ENCODE peak calls at places on chromosome X, in six cellular contexts. Y, U, W, D, A and R are unnamed samples.

GRCh38 chrX:154348646-154349358 is 25.6 kb downstream of the FLNA start:
- DNase-seq in Y (peak; percentile 21), U (no peak), D (peak; percentile 75), A (peak; percentile 32), W (no peak), R (no peak)

GRCh38 chrX:103664363-103664762 is 22.1 kb downstream of the MORF4L2 start:
- DNase-seq in U (no peak), W (no peak), A (no peak), Y (no peak), D (no peak), R (no peak)

GRCh38 chrX:103063191-103063845 is 653 bp downstream of the BEX1 start:
- DNase-seq in D (no peak), A (no peak), W (no peak), Y (peak; percentile 74), U (no peak), R (no peak)

GRCh38 chrX:133781174-133781573 is 204.2 kb downstream of the GPC3 start:
- DNase-seq in Y (no peak), A (no peak), W (no peak), D (no peak), U (no peak), R (no peak)

GRCh38 chrX:31508338-31508737 is 436.5 kb upstream of the FTHL17 start:
- DNase-seq in D (peak; percentile 64), A (no peak), U (no peak), W (peak; percentile 21), Y (peak; percentile 25), R (no peak)

GRCh38 chrX:103688949-103689348 is 2.5 kb upstream of the MORF4L2 start:
- DNase-seq in A (no peak), D (no peak), W (no peak), U (no peak), Y (peak; percentile 11), R (no peak)

GRCh38 chrX:3393168-3393567 is 46.7 kb upstream of the MXRA5 start:
- DNase-seq in A (no peak), D (no peak), U (no peak), Y (no peak), W (no peak), R (no peak)

GRCh38 chrX:116379854-116380253 is 56.6 kb upstream of the SLC6A14 start:
- DNase-seq in W (no peak), Y (no peak), U (no peak), D (no peak), A (no peak), R (no peak)

GRCh38 chrX:110087485-110088356 is 84.8 kb downstream of the TMEM164 start:
- DNase-seq in Y (peak; percentile 2), D (no peak), A (no peak), W (peak; percentile 81), U (no peak), R (peak; percentile 70)

GRCh38 chrX:25001808-25002657 is 13.7 kb downstream of the ARX start:
- DNase-seq in Y (no peak), A (no peak), D (no peak), W (no peak), U (no peak), R (no peak)
- H3K4me3 ChIP-seq in Y (no peak overlapping the region), A (no peak overlapping the region), D (no peak overlapping the region), W (no peak overlapping the region), U (no peak overlapping the region), R (no peak overlapping the region)

GRCh38 chrX:137568741-137569469 is 3.0 kb downstream of the ZIC3 start:
- DNase-seq in U (no peak), D (no peak), Y (peak; percentile 43), W (no peak), A (no peak), R (no peak)
- H3K4me3 ChIP-seq in U (no peak overlapping the region), D (no peak overlapping the region), Y (peak overlapping the region; percentile 87), W (no peak overlapping the region), A (no peak overlapping the region), R (no peak overlapping the region)

GRCh38 chrX:40148439-40149285 is 50.9 kb upstream of the BCOR start:
- DNase-seq in U (no peak), Y (peak; percentile 45), D (no peak), W (no peak), A (no peak), R (no peak)
- H3K4me3 ChIP-seq in U (no peak overlapping the region), Y (no peak overlapping the region), D (no peak overlapping the region), W (no peak overlapping the region), A (no peak overlapping the region), R (no peak overlapping the region)

DNA sequence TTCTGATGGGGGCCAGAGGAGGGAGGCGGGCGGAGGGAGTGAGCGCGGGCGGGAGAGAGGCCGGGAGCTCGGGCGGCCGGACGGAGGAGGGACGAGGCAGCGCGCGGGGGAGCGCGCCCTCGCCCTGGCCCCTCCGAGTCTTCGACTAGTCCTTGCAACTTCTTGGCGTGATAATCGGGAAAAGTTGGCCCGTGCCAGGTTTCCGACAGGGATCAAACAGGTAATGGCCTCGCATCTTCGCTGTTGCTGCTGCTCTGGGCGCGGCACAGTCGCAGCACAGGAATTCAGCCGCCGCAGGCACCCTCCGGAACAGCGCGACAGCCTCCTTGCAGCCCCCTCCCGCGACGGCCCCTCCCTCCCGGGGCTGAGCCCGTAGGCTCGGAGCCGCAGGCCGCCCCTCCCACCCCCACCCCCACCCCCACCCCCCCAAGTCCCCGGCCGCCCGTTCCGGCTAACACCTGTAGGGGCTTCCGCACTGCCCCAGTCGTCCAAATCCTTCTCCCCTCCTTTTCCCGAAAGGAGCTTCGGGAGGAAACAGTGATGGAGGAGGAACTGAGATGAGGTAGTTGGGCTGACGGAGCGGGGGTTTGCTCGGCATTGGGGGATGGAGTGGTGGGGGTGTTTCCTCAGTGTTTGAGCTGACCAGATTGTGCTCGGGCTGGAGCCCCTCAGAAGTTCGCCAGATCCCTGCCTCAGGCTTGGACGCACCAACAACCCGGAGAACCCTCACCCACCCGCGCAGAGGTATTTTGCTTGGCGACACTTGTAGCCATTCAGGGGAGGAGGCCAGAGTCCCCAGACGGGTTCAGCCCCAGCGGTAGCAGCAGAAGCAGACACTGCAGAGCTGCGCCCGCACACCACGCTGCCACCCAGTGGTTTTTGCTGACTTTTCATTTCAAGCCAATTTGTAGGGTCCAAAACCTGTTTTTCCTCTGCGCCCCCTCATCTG is at the start of gene FGF13:
- DNase-seq in D (peak; percentile 68), W (no peak), U (no peak), A (peak; percentile 20), Y (peak; percentile 86), R (no peak)
- H3K4me3 ChIP-seq in D (peak within 1 kb of the TSS; percentile 53), W (no peak within 1 kb of the TSS), U (no peak within 1 kb of the TSS), A (peak within 1 kb of the TSS; percentile 49), Y (peak within 1 kb of the TSS; percentile 71), R (peak within 1 kb of the TSS; percentile 23)

GRCh38 chrX:152898442-152898841 is 575 bp downstream of the ZNF185 start:
- DNase-seq in D (no peak), A (no peak), Y (no peak), U (no peak), W (no peak), R (no peak)
- H3K4me3 ChIP-seq in D (no peak overlapping the region), A (peak overlapping the region; percentile 44), Y (no peak overlapping the region), U (no peak overlapping the region), W (peak overlapping the region; percentile 42), R (peak overlapping the region; percentile 47)

DNA sequence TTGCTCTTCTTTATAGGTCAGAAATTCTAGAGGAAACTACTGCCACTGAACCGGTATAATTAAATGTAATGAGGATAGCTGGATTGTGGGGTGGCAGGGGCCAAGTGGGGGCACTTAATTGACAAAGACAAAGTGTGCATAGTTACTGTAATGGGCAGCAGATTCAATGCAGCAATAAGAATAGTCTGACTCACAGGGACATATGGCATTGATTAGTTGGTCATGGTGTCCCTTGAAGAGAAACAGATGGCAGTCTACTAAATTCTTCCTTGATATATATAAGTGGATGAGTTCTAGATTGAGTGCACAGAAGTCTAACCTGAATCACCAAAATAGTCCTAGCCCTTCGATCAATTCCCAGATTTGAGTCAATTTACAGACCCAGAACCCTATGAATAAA is 31.5 kb downstream of the ETDC start:
- DNase-seq in Y (no peak), U (no peak), D (no peak), W (no peak), A (no peak), R (no peak)
- H3K4me3 ChIP-seq in Y (no peak overlapping the region), U (no peak overlapping the region), D (no peak overlapping the region), W (peak overlapping the region; percentile 79), A (peak overlapping the region; percentile 74), R (no peak overlapping the region)

DNA sequence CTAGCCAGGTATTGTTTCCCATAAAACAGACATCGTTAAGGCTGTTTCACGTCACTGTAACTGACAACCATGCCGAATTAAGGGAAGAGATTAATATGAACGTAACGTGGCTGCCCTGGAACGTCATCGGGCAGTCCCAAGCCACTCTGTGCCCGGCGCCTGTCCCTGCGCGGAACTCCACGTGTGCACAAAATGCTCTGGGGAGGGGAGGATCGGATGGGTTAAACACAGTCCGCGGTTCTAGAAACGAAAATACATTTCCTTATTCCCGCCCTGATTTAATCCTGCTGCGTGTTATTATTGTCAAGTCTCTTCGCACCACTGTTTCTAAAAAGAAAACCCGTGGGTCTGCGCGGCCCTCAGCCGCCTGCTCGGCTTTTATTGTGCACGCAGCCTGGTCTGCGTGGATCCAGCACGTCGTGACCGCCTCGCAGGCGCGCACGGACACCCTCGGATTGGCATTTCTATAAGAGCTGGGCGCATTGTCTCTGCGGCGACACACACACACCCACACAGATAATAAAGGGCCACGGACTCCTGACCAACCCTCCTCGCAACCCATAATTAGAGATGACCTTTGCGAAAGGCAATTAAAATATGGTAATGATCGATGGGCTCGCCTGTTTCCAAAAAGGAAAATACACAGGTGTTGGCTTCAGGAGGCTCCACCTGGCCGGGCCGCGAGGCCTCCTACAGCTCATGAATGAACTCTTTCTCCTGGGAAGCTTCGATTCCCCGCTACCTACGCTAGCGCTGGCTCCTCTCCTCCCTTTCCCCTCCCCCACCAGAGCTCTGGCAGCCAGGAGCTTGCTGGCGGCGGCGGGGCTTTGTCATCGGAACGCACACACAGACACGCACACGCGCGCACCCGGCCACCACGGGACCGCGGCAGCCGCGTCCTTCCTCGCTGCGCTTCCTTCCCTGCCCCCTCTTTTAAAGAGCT is 69.8 kb upstream of the BCOR start:
- DNase-seq in U (no peak), D (peak; percentile 84), W (no peak), A (no peak), Y (peak; percentile 67), R (no peak)
- H3K4me3 ChIP-seq in U (peak overlapping the region; percentile 61), D (peak overlapping the region; percentile 40), W (no peak overlapping the region), A (peak overlapping the region; percentile 50), Y (no peak overlapping the region), R (peak overlapping the region; percentile 1)

GRCh38 chrX:136202889-136203288 is 48.3 kb downstream of the MAP7D3 start:
- DNase-seq in Y (no peak), W (no peak), A (no peak), U (no peak), D (no peak), R (no peak)
- H3K4me3 ChIP-seq in Y (no peak overlapping the region), W (no peak overlapping the region), A (no peak overlapping the region), U (no peak overlapping the region), D (no peak overlapping the region), R (no peak overlapping the region)